ENCODE peak calls at places on chromosome 10, in nine cellular contexts. K, X, Z, N, E, H, G, R and O are unnamed samples.

GRCh38 chr10:129774082-129774735 is 189.9 kb downstream of the EBF3 start:
- DNase-seq in G (no peak), K (no peak), N (no peak), R (no peak), X (no peak), E (no peak), Z (no peak), H (no peak), O (no peak)

GRCh38 chr10:121926669-121927360 is 1.0 kb downstream of the ATE1 start:
- DNase-seq in N (no peak), H (no peak), E (no peak), K (no peak), Z (no peak), G (no peak), X (no peak), R (peak), O (no peak)

GRCh38 chr10:125060851-125061556 is 99.4 kb downstream of the CTBP2 start:
- DNase-seq in X (peak), H (peak), N (peak), E (peak), K (no peak), G (peak), R (peak), Z (peak), O (peak)

GRCh38 chr10:46992794-46993552 is 81.7 kb downstream of the PTPN20 start:
- DNase-seq in Z (peak), K (no peak), E (no peak), H (peak), G (peak), R (peak), N (no peak), X (peak), O (no peak)

GRCh38 chr10:96450514-96451207 is 63.1 kb downstream of the TLL2 start:
- DNase-seq in Z (no peak), E (no peak), H (no peak), G (peak), K (no peak), R (no peak), X (no peak), N (no peak), O (no peak)

GRCh38 chr10:128727114-128727513 is 600.9 kb upstream of the MKI67 start:
- DNase-seq in R (no peak), E (no peak), G (no peak), H (no peak), X (no peak), K (no peak), Z (no peak), N (no peak), O (no peak)

GRCh38 chr10:21166557-21167287 is 269.6 kb upstream of the NEBL start:
- DNase-seq in H (no peak), E (no peak), N (peak), X (no peak), Z (no peak), G (peak), K (no peak), R (no peak), O (no peak)

GRCh38 chr10:101285519-101286070 is 56.3 kb upstream of the LBX1 start:
- DNase-seq in E (no peak), Z (no peak), X (no peak), G (no peak), H (no peak), N (no peak), R (no peak), K (no peak), O (no peak)

GRCh38 chr10:104334965-104335650 is 3.2 kb downstream of the ITPRIP start:
- DNase-seq in H (no peak), X (no peak), E (no peak), K (no peak), R (no peak), N (no peak), Z (peak), G (peak), O (no peak)

GRCh38 chr10:69123306-69123746 is 652 bp upstream of the VPS26A start:
- DNase-seq in N (no peak), E (peak), X (peak), Z (peak), R (peak), H (peak), G (peak), K (peak), O (peak)

GRCh38 chr10:110746254-110746826 is 102.2 kb downstream of the RBM20 start:
- DNase-seq in N (peak), G (peak), E (peak), H (peak), R (peak), Z (peak), X (peak), K (peak), O (no peak)

GRCh38 chr10:67883710-67884312 is 645 bp upstream of the SIRT1 start:
- DNase-seq in R (peak), H (no peak), K (no peak), N (no peak), Z (no peak), E (no peak), G (peak), X (no peak), O (no peak)

GRCh38 chr10:23399701-23400144 is 39.2 kb upstream of the OTUD1 start:
- DNase-seq in E (no peak), H (peak), X (peak), R (peak), N (peak), K (peak), G (no peak), Z (peak), O (peak)

GRCh38 chr10:101956105-101956504 is 99.9 kb downstream of the ARMH3 start:
- DNase-seq in R (peak), E (no peak), Z (no peak), N (no peak), K (no peak), H (no peak), G (no peak), X (no peak), O (no peak)

DNA sequence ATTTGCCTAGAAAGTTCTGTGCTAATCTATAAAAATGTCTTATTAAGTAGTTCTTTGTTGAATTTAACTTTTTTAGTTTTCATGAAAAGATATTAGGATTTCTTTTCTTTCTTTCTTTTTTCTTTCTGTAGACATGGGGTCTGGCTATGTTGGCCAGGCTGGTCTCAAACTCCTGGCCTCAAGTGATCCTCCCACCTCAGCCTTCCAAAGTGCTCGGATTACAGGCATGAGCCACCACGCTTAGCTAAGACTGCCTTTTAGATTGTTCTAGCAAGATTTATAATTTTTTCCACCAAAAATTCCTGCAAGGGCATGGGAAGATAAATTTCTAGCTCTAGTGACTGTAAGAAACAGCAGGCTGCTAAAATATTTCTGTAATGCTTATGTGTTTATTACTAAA is 140.5 kb downstream of the WDR37 start:
- DNase-seq in E (no peak), X (no peak), Z (no peak), N (no peak), K (no peak), G (no peak), H (no peak), R (no peak), O (no peak)
- H3K4me3 ChIP-seq in E (no peak), X (no peak), Z (no peak), N (no peak), K (no peak), G (no peak), H (no peak), R (no peak), O (no peak)

GRCh38 chr10:79299397-79300370 is 47.6 kb upstream of the PPIF start:
- DNase-seq in N (no peak), E (peak), R (peak), G (no peak), X (peak), Z (no peak), K (peak), H (no peak), O (peak)

GRCh38 chr10:79293841-79294705 is 53.2 kb upstream of the PPIF start:
- DNase-seq in E (no peak), X (peak), K (no peak), H (no peak), N (peak), R (peak), G (no peak), Z (peak), O (no peak)

GRCh38 chr10:79298403-79299244 is 48.6 kb upstream of the PPIF start:
- DNase-seq in H (peak), E (peak), Z (peak), X (peak), G (peak), K (peak), R (peak), N (no peak), O (peak)

GRCh38 chr10:79295593-79295992 is 51.7 kb upstream of the PPIF start:
- DNase-seq in R (no peak), G (no peak), Z (peak), K (no peak), N (peak), H (no peak), X (no peak), E (no peak), O (no peak)

GRCh38 chr10:79296431-79296830 is 50.8 kb upstream of the PPIF start:
- DNase-seq in H (no peak), R (no peak), N (no peak), E (no peak), K (no peak), X (no peak), Z (no peak), G (no peak), O (no peak)
- H3K4me3 ChIP-seq in H (no peak), R (no peak), N (no peak), E (no peak), K (no peak), X (no peak), Z (no peak), G (no peak), O (no peak)

GRCh38 chr10:58319599-58319998 is 15.2 kb upstream of the UBE2D1 start:
- DNase-seq in N (no peak), R (no peak), K (no peak), X (no peak), G (no peak), H (peak), Z (no peak), E (no peak), O (no peak)

GRCh38 chr10:58322072-58322834 is 12.6 kb upstream of the UBE2D1 start:
- DNase-seq in X (peak), N (peak), G (peak), K (no peak), H (peak), E (no peak), R (peak), Z (peak), O (no peak)

GRCh38 chr10:58318346-58318745 is 16.5 kb upstream of the UBE2D1 start:
- DNase-seq in K (no peak), H (no peak), R (no peak), N (no peak), E (no peak), Z (no peak), X (peak), G (no peak), O (no peak)

GRCh38 chr10:58322835-58323209 is 12.0 kb upstream of the UBE2D1 start:
- DNase-seq in E (no peak), G (no peak), K (no peak), R (no peak), X (no peak), N (no peak), Z (no peak), H (no peak), O (no peak)

GRCh38 chr10:58320351-58321065 is 14.3 kb upstream of the UBE2D1 start:
- DNase-seq in E (no peak), N (no peak), G (no peak), X (no peak), R (no peak), H (no peak), K (no peak), Z (no peak), O (no peak)
- H3K4me3 ChIP-seq in E (no peak), N (no peak), G (no peak), X (no peak), R (no peak), H (no peak), K (no peak), Z (no peak), O (no peak)

GRCh38 chr10:126391162-126391880 is 3.0 kb upstream of the ADAM12 start:
- DNase-seq in K (peak), X (peak), H (no peak), Z (no peak), N (no peak), E (no peak), R (no peak), G (no peak), O (no peak)

GRCh38 chr10:126384269-126384873 is 3.9 kb downstream of the ADAM12 start:
- DNase-seq in G (no peak), R (peak), K (peak), E (peak), Z (no peak), X (peak), H (no peak), N (no peak), O (no peak)

GRCh38 chr10:126390324-126390723 is 2.0 kb upstream of the ADAM12 start:
- DNase-seq in H (no peak), Z (no peak), X (no peak), R (no peak), E (no peak), K (no peak), G (no peak), N (no peak), O (no peak)

GRCh38 chr10:126387931-126388911 is at the start of gene ADAM12:
- DNase-seq in E (no peak), H (no peak), K (no peak), G (no peak), X (peak), Z (peak), R (peak), N (no peak), O (no peak)

DNA sequence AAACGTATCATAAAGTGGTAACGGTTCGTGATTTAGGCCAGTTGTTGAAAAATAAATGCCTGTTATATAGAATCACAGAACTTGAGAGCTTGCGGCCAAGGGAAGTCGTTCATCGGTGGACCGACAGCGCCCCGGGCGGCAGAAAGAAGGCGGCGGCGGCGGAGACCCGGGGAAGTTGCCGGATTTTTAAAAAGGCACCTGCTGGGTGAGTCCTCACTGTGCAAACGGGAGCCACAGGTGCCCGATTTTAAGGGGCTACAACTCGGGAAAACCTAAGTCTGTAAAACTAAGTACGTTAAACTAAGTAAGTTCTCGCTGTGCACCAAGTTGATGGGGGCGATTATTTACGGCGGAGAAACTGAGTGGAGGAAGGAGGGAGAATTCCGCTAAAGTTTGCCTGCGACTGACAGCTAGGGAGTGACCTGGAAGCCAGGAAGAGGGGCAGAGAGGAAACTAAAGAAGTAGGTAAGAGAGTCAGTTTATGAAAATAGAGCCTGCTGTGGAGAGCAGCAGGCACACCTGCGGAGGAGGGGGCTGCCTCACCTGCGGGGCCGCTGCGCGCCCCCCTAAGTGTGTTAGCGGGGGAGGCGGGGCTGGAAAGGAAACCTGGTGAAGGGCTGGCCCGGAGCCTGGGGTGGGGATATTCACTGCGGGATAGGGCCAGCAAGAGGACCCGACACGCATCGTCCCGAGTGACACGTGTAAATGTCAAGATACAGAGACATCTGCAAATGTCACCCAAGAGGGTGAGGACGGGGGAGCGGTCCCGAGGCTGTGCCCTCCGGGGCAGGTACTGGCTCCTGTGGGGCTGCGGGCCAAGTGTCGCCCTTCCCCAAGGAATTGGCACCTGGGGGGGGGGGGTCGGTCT is 1.0 kb downstream of the ADAM12 start:
- DNase-seq in Z (peak), E (peak), H (no peak), G (peak), R (peak), N (peak), X (peak), K (no peak), O (no peak)
- H3K4me3 ChIP-seq in Z (peak), E (peak), H (no peak), G (peak), R (peak), N (no peak), X (peak), K (peak), O (peak)

GRCh38 chr10:59887006-59887405 is 19.4 kb downstream of the CCDC6 start:
- DNase-seq in G (no peak), R (no peak), H (no peak), K (no peak), X (peak), Z (no peak), E (no peak), N (no peak), O (no peak)
- H3K4me3 ChIP-seq in G (no peak), R (no peak), H (no peak), K (no peak), X (no peak), Z (no peak), E (no peak), N (no peak), O (no peak)

DNA sequence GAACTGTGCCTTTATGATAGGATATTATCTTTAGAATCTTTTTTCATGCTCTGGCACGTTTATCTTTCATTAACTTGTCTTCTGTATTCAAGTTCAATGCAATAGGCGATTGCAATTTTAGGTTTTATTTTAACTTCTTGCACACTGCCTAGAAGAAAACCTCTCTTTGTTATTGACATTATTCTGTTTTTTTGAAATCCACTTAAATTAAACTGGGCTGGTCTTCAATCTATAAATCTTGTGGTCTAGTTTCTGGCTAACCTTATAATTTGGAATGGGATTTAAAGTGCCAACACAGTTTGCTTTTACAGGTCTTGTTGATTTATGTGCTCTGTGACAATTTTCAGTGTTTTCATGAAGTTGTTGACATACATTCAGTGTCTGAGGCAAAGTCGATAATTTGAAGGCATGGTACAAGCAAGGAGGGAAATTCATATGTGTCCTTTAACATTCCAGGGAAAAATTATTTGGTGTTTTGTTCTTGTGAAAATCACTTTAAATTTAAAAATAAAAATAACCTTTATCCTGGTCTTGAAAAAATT is 240.9 kb downstream of the KIAA1217 start:
- DNase-seq in H (no peak), X (no peak), N (no peak), G (no peak), E (no peak), R (no peak), K (no peak), Z (no peak), O (no peak)
- H3K4me3 ChIP-seq in H (no peak), X (peak), N (no peak), G (no peak), E (peak), R (peak), K (peak), Z (no peak), O (no peak)